ENCODE peak calls at places on chromosome 19, in seven cellular contexts. K is endothelial cell; G is IMR-90; Y is cardiac fibroblast; C is CD4-positive, alpha-beta T cell; U is adrenal gland; E is ovary. W is an unnamed sample.

GRCh38 chr19:46764817-46765291 is 18.6 kb upstream of the STRN4 start:
- DNase-seq in E (no peak), Y (no peak), U (peak), C (no peak), K (no peak), G (no peak), W (no peak)

GRCh38 chr19:52518646-52519045 is 8.8 kb upstream of the ZNF808 start:
- DNase-seq in C (no peak), G (no peak), E (no peak), U (no peak), K (no peak), Y (no peak), W (no peak)

GRCh38 chr19:13118424-13119193 is 545 bp downstream of the NACC1 start:
- DNase-seq in Y (peak), C (no peak), G (peak), E (peak), U (no peak), K (peak), W (no peak)

GRCh38 chr19:48250290-48251025 is 5.3 kb downstream of the CARD8 start:
- DNase-seq in Y (no peak), K (no peak), G (no peak), U (no peak), E (no peak), C (no peak), W (no peak)

GRCh38 chr19:6536138-6536671 is 5.4 kb downstream of the TNFSF9 start:
- DNase-seq in Y (peak), G (no peak), E (no peak), U (peak), C (peak), K (no peak), W (no peak)

GRCh38 chr19:13417054-13417453 is 89.2 kb downstream of the CACNA1A start:
- DNase-seq in G (no peak), C (no peak), K (no peak), E (no peak), Y (no peak), U (no peak), W (no peak)

GRCh38 chr19:47729799-47730520 is 15.4 kb upstream of the NOP53 start:
- DNase-seq in C (no peak), Y (peak), E (peak), U (peak), K (peak), G (no peak), W (no peak)

GRCh38 chr19:50210425-50210824 is 7.0 kb downstream of the MYH14 start:
- DNase-seq in E (no peak), C (no peak), G (no peak), Y (no peak), U (no peak), K (no peak), W (no peak)

GRCh38 chr19:16200038-16200775 is 2.5 kb downstream of the AP1M1 start:
- DNase-seq in E (no peak), C (no peak), K (no peak), G (peak), U (no peak), Y (peak), W (no peak)

GRCh38 chr19:31543456-31543855 is 194.2 kb upstream of the TSHZ3 start:
- DNase-seq in E (no peak), K (no peak), G (no peak), U (no peak), Y (no peak), C (no peak), W (no peak)

GRCh38 chr19:16875584-16876555 is 12.9 kb upstream of the F2RL3 start:
- DNase-seq in E (no peak), G (no peak), Y (no peak), K (no peak), U (no peak), C (no peak), W (no peak)

GRCh38 chr19:56477429-56478338 is 539 bp upstream of the ZNF667 start:
- DNase-seq in G (peak), C (peak), K (peak), U (peak), E (peak), Y (peak), W (no peak)

GRCh38 chr19:18571564-18572344 is at the start of gene UBA52:
- DNase-seq in U (peak), C (peak), Y (peak), E (peak), K (peak), G (peak), W (peak)

GRCh38 chr19:34960103-34960805 is 3.8 kb downstream of the ZNF792 start:
- DNase-seq in Y (peak), C (no peak), E (no peak), G (peak), U (no peak), K (no peak), W (no peak)

GRCh38 chr19:50025794-50026549 is at the start of gene ZNF473:
- DNase-seq in C (peak), U (peak), E (peak), G (peak), Y (peak), K (peak), W (peak)

GRCh38 chr19:45406957-45407375 is 522 bp downstream of the POLR1G start:
- DNase-seq in Y (no peak), G (no peak), K (no peak), U (no peak), E (no peak), C (no peak), W (no peak)

GRCh38 chr19:46913852-46914430 is 53.1 kb downstream of the ARHGAP35 start:
- DNase-seq in Y (peak), U (peak), C (no peak), E (no peak), K (no peak), G (peak), W (no peak)

GRCh38 chr19:44794610-44795009 is 14.3 kb upstream of the BCAM start:
- DNase-seq in G (no peak), U (no peak), C (no peak), E (no peak), K (no peak), Y (no peak), W (no peak)

GRCh38 chr19:17985037-17985818 is 18.3 kb downstream of the KCNN1 start:
- DNase-seq in E (no peak), Y (no peak), K (no peak), C (no peak), G (no peak), U (no peak), W (no peak)

GRCh38 chr19:46659151-46660007 is 1.6 kb downstream of the DACT3 start:
- DNase-seq in C (no peak), U (no peak), E (peak), G (no peak), Y (no peak), K (peak), W (peak)

GRCh38 chr19:55437410-55437809 is 5.7 kb downstream of the SHISA7 start:
- DNase-seq in U (peak), E (peak), G (peak), K (peak), Y (peak), C (no peak), W (no peak)

GRCh38 chr19:29630661-29631060 is 24.6 kb downstream of the POP4 start:
- DNase-seq in U (no peak), E (no peak), G (no peak), K (no peak), C (no peak), Y (no peak), W (no peak)

GRCh38 chr19:55669418-55670279 is 5.4 kb upstream of the EPN1 start:
- DNase-seq in C (no peak), K (no peak), U (no peak), G (no peak), Y (no peak), E (no peak), W (no peak)

GRCh38 chr19:52992109-52993004 is 21.4 kb upstream of the ERVV-1 start:
- DNase-seq in Y (peak), G (no peak), C (no peak), U (no peak), K (peak), E (peak), W (peak)

GRCh38 chr19:7904074-7905020 is 670 bp downstream of the MAP2K7 start:
- DNase-seq in K (no peak), G (no peak), U (peak), E (peak), C (peak), Y (no peak), W (no peak)

GRCh38 chr19:52566588-52566987 is 3.5 kb upstream of the ZNF701 start:
- DNase-seq in E (no peak), G (peak), C (no peak), K (no peak), Y (no peak), U (no peak), W (no peak)

GRCh38 chr19:12983561-12984142 is 11.6 kb upstream of the NFIX start:
- DNase-seq in G (peak), C (peak), E (peak), Y (peak), U (peak), K (peak), W (peak)

GRCh38 chr19:40717325-40717879 is 490 bp downstream of the ITPKC start:
- DNase-seq in C (no peak), G (no peak), Y (no peak), K (no peak), U (peak), E (no peak), W (no peak)

GRCh38 chr19:40714519-40715299 is 2.0 kb downstream of the COQ8B start:
- DNase-seq in Y (peak), K (peak), E (peak), C (peak), U (peak), G (peak), W (peak)

GRCh38 chr19:40717880-40718773 is 1.2 kb downstream of the ITPKC start:
- DNase-seq in G (peak), C (no peak), Y (peak), E (peak), U (peak), K (no peak), W (no peak)

GRCh38 chr19:40716031-40716654 is 543 bp downstream of the COQ8B start:
- DNase-seq in Y (no peak), C (peak), K (no peak), G (peak), U (peak), E (no peak), W (peak)

GRCh38 chr19:40716655-40717324 is at the start of the genes COQ8B and ITPKC:
- DNase-seq in K (peak), U (peak), E (peak), G (peak), C (peak), Y (peak), W (peak)
- TF ChIP-seq CTCF in K (peak), U (peak), E (peak), G (peak), C (no peak), Y (no peak), W (no peak)

DNA sequence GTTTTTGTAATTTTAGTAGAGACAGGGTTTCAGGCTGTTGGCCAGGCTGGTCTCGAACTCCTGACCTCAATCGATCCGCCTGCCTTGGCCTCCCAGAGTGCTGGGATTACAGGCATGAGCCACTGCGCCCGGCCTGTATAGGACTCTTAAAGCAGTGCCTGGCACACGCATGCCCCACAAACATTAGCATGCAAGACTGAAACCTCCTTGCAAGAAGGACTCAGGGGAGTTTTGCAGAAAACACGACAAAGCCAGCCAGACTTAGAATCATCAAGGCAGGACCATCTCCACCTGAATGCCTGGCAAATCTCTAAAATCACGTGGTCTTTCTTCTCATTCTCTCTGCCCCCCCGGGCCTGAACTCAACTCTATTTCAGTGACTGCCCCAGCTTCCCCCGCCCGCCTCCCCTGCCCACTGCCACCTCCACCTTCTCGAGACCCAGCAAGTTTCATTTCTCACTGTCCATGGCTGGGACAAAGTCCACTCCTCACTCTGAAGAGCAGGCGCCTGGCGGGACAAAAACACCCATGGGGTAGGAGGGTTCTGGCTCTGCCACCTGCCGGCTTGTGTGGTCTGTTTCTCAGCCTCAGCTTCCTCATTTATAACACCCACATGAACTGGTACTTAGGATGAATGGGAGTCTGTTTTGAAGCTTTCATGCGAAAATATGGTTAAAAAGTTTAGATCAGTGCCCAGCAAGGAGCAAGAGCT is 2.4 kb downstream of the TICAM1 start:
- DNase-seq in Y (no peak), E (no peak), C (no peak), G (no peak), K (no peak), U (no peak), W (no peak)
- TF ChIP-seq CTCF in Y (no peak), E (no peak), C (no peak), G (no peak), K (no peak), U (no peak), W (no peak)

GRCh38 chr19:41928221-41928683 is at the start of gene ERFL:
- DNase-seq in G (no peak), K (no peak), E (no peak), C (no peak), U (no peak), Y (no peak), W (no peak)
- TF ChIP-seq CTCF in G (no peak), K (no peak), E (no peak), C (no peak), U (no peak), Y (no peak), W (no peak)

GRCh38 chr19:4019578-4019977 is 12.0 kb downstream of the PIAS4 start:
- DNase-seq in G (no peak), Y (no peak), E (no peak), K (no peak), U (no peak), C (no peak), W (no peak)
- TF ChIP-seq CTCF in G (no peak), Y (no peak), E (no peak), K (no peak), U (no peak), C (no peak), W (no peak)

GRCh38 chr19:10819124-10820060 is 16.6 kb downstream of the TMED1 start:
- DNase-seq in G (no peak), C (no peak), Y (no peak), E (no peak), K (no peak), U (no peak), W (no peak)

GRCh38 chr19:10817291-10818038 is 18.5 kb downstream of the TMED1 start:
- DNase-seq in G (peak), C (no peak), E (peak), Y (peak), U (peak), K (no peak), W (peak)

GRCh38 chr19:10816691-10817090 is 19.3 kb downstream of the TMED1 start:
- DNase-seq in Y (no peak), G (no peak), E (no peak), K (no peak), U (no peak), C (no peak), W (no peak)

GRCh38 chr19:10818306-10819123 is 17.5 kb downstream of the TMED1 start:
- DNase-seq in G (no peak), C (no peak), E (peak), Y (no peak), U (no peak), K (no peak), W (no peak)

DNA sequence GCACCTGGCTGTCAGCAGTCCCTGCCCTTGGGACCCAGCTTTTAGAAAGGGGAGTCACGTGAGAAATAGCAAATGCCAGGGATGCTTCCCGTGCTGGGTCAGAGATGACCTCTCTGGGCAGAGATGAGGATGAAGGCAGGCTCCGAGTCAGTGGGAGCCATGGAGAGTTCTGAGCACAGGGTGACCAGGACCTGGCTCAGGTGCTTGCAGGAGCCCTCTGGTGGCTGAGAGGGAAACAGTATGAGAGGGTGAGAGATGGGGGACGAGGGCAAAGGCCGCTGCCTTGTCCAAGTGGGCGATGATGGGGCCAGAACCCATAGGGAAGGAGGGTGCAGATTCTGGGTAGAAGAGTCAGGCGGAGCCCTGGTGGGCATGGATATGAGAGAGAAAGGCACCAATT is 15.8 kb downstream of the TMED1 start:
- DNase-seq in K (no peak), G (no peak), E (no peak), U (no peak), Y (no peak), C (no peak), W (no peak)
- TF ChIP-seq CTCF in K (no peak), G (peak), E (no peak), U (no peak), Y (peak), C (no peak), W (no peak)

W was measured in mesothelial cell of epicardium.